ENCODE peak calls at places on chromosomes 6 and 20, in seven cellular contexts. Z, O, Y, Q, T, U and A are unnamed samples.
A peak's percentile ranks its signal among the peaks of the same experiment; 100 is the strongest.

GRCh38 chr6:33746651-33747100 is at the start of gene IP6K3:
- DNase-seq in Z (no peak), O (no peak), Y (no peak), Q (no peak), T (no peak), U (no peak), A (no peak)

GRCh38 chr6:158718431-158719126 is 68.7 kb downstream of the SYTL3 start:
- DNase-seq in Z (peak; percentile 48), O (no peak), Y (no peak), Q (no peak), T (no peak), U (no peak), A (no peak)

GRCh38 chr20:17570347-17571152 is 675 bp downstream of the DSTN start:
- DNase-seq in Z (peak; percentile 63), O (peak; percentile 3), Y (peak; percentile 15), Q (no peak), T (peak; percentile 37), U (peak; percentile 43), A (no peak)

GRCh38 chr6:35539223-35539622 is 26.5 kb upstream of the TULP1 start:
- DNase-seq in Z (no peak), O (no peak), Y (no peak), Q (no peak), T (no peak), U (no peak), A (no peak)

GRCh38 chr6:33824461-33825154 is 20.8 kb upstream of the MLN start:
- DNase-seq in Z (no peak), O (no peak), Y (no peak), Q (no peak), T (no peak), U (no peak), A (no peak)

GRCh38 chr20:32165836-32166545 is 41.6 kb downstream of the PLAGL2 start:
- DNase-seq in Z (no peak), O (no peak), Y (no peak), Q (no peak), T (no peak), U (no peak), A (no peak)

GRCh38 chr20:31924561-31924960 is 27.3 kb downstream of the PDRG1 start:
- DNase-seq in Z (no peak), O (no peak), Y (no peak), Q (no peak), T (no peak), U (no peak), A (no peak)

GRCh38 chr20:37940161-37940560 is 37.2 kb downstream of the VSTM2L start:
- DNase-seq in Z (no peak), O (no peak), Y (no peak), Q (no peak), T (no peak), U (no peak), A (no peak)

GRCh38 chr6:25280617-25280990 is 1.4 kb downstream of the CARMIL1 start:
- DNase-seq in Z (peak; percentile 34), O (no peak), Y (no peak), Q (no peak), T (no peak), U (no peak), A (no peak)

GRCh38 chr20:36235892-36236785 is at the start of gene AAR2:
- DNase-seq in Z (peak; percentile 83), O (peak; percentile 72), Y (peak; percentile 66), Q (peak; percentile 35), T (peak; percentile 78), U (peak; percentile 66), A (peak; percentile 62)

GRCh38 chr20:57145089-57145631 is 121.3 kb downstream of the BMP7 start:
- DNase-seq in Z (no peak), O (no peak), Y (no peak), Q (no peak), T (no peak), U (no peak), A (no peak)

GRCh38 chr20:21509597-21510331 is 4.1 kb downstream of the NKX2-2 start:
- DNase-seq in Z (no peak), O (no peak), Y (no peak), Q (no peak), T (no peak), U (no peak), A (no peak)

GRCh38 chr6:66970373-66970772 is 1263.3 kb upstream of the EYS start:
- DNase-seq in Z (no peak), O (no peak), Y (no peak), Q (no peak), T (no peak), U (no peak), A (no peak)

GRCh38 chr6:112416885-112417284 is 69.8 kb downstream of the RFPL4B start:
- DNase-seq in Z (no peak), O (no peak), Y (no peak), Q (no peak), T (no peak), U (no peak), A (no peak)

GRCh38 chr6:36616888-36617521 is 22.8 kb downstream of the SRSF3 start:
- DNase-seq in Z (no peak), O (no peak), Y (no peak), Q (peak; percentile 32), T (peak; percentile 69), U (peak; percentile 62), A (no peak)

GRCh38 chr6:16339263-16339587 is 100.8 kb downstream of the GMPR start:
- DNase-seq in Z (no peak), O (no peak), Y (no peak), Q (no peak), T (no peak), U (no peak), A (no peak)

GRCh38 chr6:118815495-118815894 is 78.5 kb upstream of the ASF1A start:
- DNase-seq in Z (no peak), O (no peak), Y (no peak), Q (no peak), T (no peak), U (no peak), A (no peak)

GRCh38 chr6:4130357-4130987 is 4.9 kb downstream of the ECI2 start:
- DNase-seq in Z (no peak), O (no peak), Y (no peak), Q (no peak), T (no peak), U (no peak), A (no peak)

GRCh38 chr20:33308668-33309067 is 25.7 kb downstream of the BPIFB1 start:
- DNase-seq in Z (no peak), O (no peak), Y (no peak), Q (no peak), T (no peak), U (no peak), A (no peak)

GRCh38 chr6:139129284-139129683 is 5.6 kb upstream of the HECA start:
- DNase-seq in Z (no peak), O (no peak), Y (no peak), Q (peak; percentile 71), T (no peak), U (no peak), A (no peak)

GRCh38 chr6:16585805-16586204 is 175.5 kb downstream of the ATXN1 start:
- DNase-seq in Z (no peak), O (no peak), Y (no peak), Q (no peak), T (no peak), U (no peak), A (no peak)